ENCODE peak calls at places on chromosomes 4 and X, in seven cellular contexts. Y, X, N, B, P, C and T are unnamed samples.

GRCh38 chrX:119981286-119982070 is 37.9 kb upstream of the NKAP start:
- DNase-seq in Y (no peak), X (peak; percentile 48), N (no peak), B (peak; percentile 31), P (no peak), C (peak; percentile 9), T (peak; percentile 40)

GRCh38 chr4:54090404-54090803 is 9.6 kb upstream of the GSX2 start:
- DNase-seq in Y (no peak), X (no peak), N (no peak), B (no peak), P (no peak), C (no peak), T (no peak)

GRCh38 chr4:183098080-183098722 is 856 bp upstream of the WWC2 start:
- DNase-seq in Y (peak; percentile 76), X (peak; percentile 43), N (peak; percentile 59), B (no peak), P (peak; percentile 81), C (peak; percentile 29), T (peak; percentile 61)

GRCh38 chrX:31590581-31591113 is 518.8 kb upstream of the FTHL17 start:
- DNase-seq in Y (no peak), X (peak; percentile 52), N (no peak), B (peak; percentile 60), P (no peak), C (peak; percentile 48), T (peak; percentile 66)

GRCh38 chr4:163137581-163137980 is 29.1 kb downstream of the NAF1 start:
- DNase-seq in Y (no peak), X (no peak), N (no peak), B (no peak), P (no peak), C (no peak), T (no peak)

GRCh38 chr4:23332266-23332665 is 557.6 kb downstream of the PPARGC1A start:
- DNase-seq in Y (no peak), X (no peak), N (no peak), B (no peak), P (no peak), C (no peak), T (no peak)

GRCh38 chr4:107183155-107183774 is 147.2 kb upstream of the DKK2 start:
- DNase-seq in Y (no peak), X (peak; percentile 73), N (peak; percentile 6), B (peak; percentile 66), P (no peak), C (peak; percentile 40), T (peak; percentile 76)

GRCh38 chr4:6627832-6628231 is 12.7 kb upstream of the MRFAP1 start:
- DNase-seq in Y (no peak), X (no peak), N (no peak), B (no peak), P (no peak), C (no peak), T (no peak)

GRCh38 chr4:44638091-44638490 is 13.3 kb downstream of the YIPF7 start:
- DNase-seq in Y (no peak), X (peak; percentile 7), N (no peak), B (no peak), P (no peak), C (no peak), T (no peak)

GRCh38 chrX:10512258-10512657 is 108.1 kb downstream of the MID1 start:
- DNase-seq in Y (no peak), X (peak; percentile 53), N (no peak), B (no peak), P (no peak), C (peak; percentile 38), T (peak; percentile 36)

GRCh38 chr4:105145913-105146285 is 777 bp upstream of the TET2 start:
- DNase-seq in Y (no peak), X (no peak), N (no peak), B (no peak), P (peak; percentile 66), C (no peak), T (no peak)

GRCh38 chrX:13142891-13143290 is 98.5 kb upstream of the FAM9C start:
- DNase-seq in Y (no peak), X (no peak), N (no peak), B (no peak), P (no peak), C (no peak), T (no peak)

GRCh38 chr4:24693636-24694035 is 101.7 kb upstream of the SOD3 start:
- DNase-seq in Y (no peak), X (no peak), N (no peak), B (no peak), P (no peak), C (no peak), T (peak; percentile 18)

GRCh38 chrX:29662759-29663503 is 552.4 kb upstream of the MAGEB2 start:
- DNase-seq in Y (no peak), X (peak; percentile 91), N (no peak), B (peak; percentile 93), P (no peak), C (peak; percentile 91), T (peak; percentile 87)

GRCh38 chr4:25128671-25129070 is 31.6 kb downstream of the SEPSECS start:
- DNase-seq in Y (no peak), X (peak; percentile 32), N (no peak), B (peak; percentile 30), P (no peak), C (no peak), T (no peak)

GRCh38 chrX:118208476-118208875 is 91.9 kb upstream of the KLHL13 start:
- DNase-seq in Y (no peak), X (no peak), N (no peak), B (no peak), P (no peak), C (no peak), T (no peak)

GRCh38 chrX:23373129-23373804 is 38.6 kb downstream of the PTCHD1 start:
- DNase-seq in Y (no peak), X (peak; percentile 86), N (peak; percentile 2), B (peak; percentile 89), P (no peak), C (peak; percentile 62), T (peak; percentile 61)

GRCh38 chr4:102627831-102628523 is 126.8 kb downstream of the NFKB1 start:
- DNase-seq in Y (no peak), X (peak; percentile 88), N (no peak), B (peak; percentile 98), P (no peak), C (peak; percentile 80), T (peak; percentile 34)

GRCh38 chrX:25206761-25207160 is 191.0 kb upstream of the ARX start:
- DNase-seq in Y (no peak), X (no peak), N (no peak), B (peak; percentile 74), P (no peak), C (no peak), T (no peak)

GRCh38 chr4:13484749-13485345 is 707 bp upstream of the RAB28 start:
- DNase-seq in Y (no peak), X (peak; percentile 45), N (no peak), B (peak; percentile 36), P (no peak), C (peak; percentile 31), T (peak; percentile 62)

GRCh38 chrX:153549231-153549630 is 31.8 kb downstream of the ATP2B3 start:
- DNase-seq in Y (no peak), X (no peak), N (no peak), B (no peak), P (no peak), C (no peak), T (no peak)

GRCh38 chr4:123343400-123344060 is 53.1 kb upstream of the SPRY1 start:
- DNase-seq in Y (no peak), X (no peak), N (no peak), B (no peak), P (no peak), C (peak; percentile 13), T (peak; percentile 77)

GRCh38 chr4:176259330-176260090 is 9.5 kb downstream of the ASB5 start:
- DNase-seq in Y (no peak), X (peak; percentile 75), N (no peak), B (peak; percentile 52), P (no peak), C (peak; percentile 49), T (peak; percentile 51)

GRCh38 chrX:15497865-15498264 is 2.7 kb upstream of the BMX start:
- DNase-seq in Y (no peak), X (peak; percentile 42), N (peak; percentile 51), B (peak; percentile 33), P (no peak), C (peak; percentile 29), T (peak; percentile 76)

GRCh38 chr4:31458813-31459212 is 738.6 kb downstream of the PCDH7 start:
- DNase-seq in Y (no peak), X (peak; percentile 86), N (peak; percentile 49), B (no peak), P (no peak), C (peak; percentile 14), T (peak; percentile 51)

DNA sequence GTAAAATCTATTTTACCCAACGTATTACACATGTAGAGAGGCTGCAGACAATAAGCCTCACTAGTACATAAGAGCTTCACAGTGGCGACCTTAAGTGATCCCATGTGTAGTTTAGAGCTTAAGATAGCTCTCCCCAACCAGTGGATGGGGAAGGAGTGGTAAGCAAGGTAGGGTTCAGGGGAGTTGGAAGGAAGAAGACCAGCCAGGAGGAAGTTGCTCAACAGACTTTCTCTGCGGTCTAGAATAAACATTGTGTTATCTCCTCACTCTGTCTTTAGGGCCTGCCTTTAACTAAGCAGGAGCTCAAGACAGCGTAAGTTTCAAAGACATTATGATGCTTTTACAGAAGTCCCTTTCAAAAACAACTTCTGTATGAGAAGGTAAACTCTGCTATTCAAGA is 16.8 kb downstream of the MEPE start:
- DNase-seq in Y (no peak), X (peak; percentile 10), N (no peak), B (no peak), P (no peak), C (peak; percentile 15), T (peak; percentile 41)
- H3K4me3 ChIP-seq in Y (no peak overlapping the region), X (no peak overlapping the region), N (no peak overlapping the region), B (no peak overlapping the region), P (no peak overlapping the region), C (no peak overlapping the region), T (no peak overlapping the region)

DNA sequence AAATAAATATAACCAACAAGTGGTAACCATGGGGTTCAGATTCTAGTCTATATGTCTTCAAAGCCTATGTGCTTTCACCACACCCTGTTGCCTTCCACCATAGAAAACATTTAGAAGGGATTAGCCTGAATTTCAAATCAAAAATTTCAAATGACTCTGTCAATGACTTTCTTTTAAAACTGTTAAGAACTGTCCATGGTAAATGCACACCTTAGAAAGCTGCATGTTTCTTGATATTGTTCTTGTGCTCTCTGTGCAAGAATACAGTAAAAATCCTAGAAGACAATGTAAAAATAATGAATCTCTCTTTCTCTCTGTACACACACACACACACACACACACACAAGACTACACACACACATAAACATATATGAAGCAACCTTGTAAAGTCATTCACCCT is 74.6 kb upstream of the EXOC1L start:
- DNase-seq in Y (no peak), X (no peak), N (no peak), B (no peak), P (no peak), C (no peak), T (no peak)
- TF ChIP-seq CTCF in Y (no peak), X (no peak), N (no peak), B (no peak), P (no peak), C (no peak), T (no peak)

GRCh38 chr4:41613362-41613761 is 75.4 kb downstream of the LIMCH1 start:
- DNase-seq in Y (no peak), X (no peak), N (no peak), B (no peak), P (no peak), C (no peak), T (no peak)
- H3K4me3 ChIP-seq in Y (peak overlapping the region; percentile 34), X (no peak overlapping the region), N (no peak overlapping the region), B (no peak overlapping the region), P (peak overlapping the region; percentile 23), C (peak overlapping the region; percentile 6), T (no peak overlapping the region)

DNA sequence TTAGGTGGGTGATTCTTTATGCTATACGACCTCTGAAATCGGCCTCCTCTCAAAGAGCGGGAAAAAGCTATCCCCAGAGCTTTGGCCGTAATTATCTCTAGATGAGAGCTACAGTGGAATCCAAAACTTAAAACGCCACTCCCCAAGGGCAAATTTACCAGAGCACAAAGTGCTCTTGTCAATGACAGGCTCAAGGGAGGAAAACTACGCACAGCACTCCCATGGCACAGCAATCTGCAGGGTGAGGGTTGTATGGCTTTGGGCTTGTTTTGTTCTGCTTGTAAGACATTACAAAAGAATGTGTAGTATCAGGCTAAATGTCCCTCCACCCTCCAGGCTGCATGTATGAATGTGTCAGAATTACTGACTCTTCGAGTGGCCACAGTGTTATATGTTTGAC is 44.0 kb downstream of the ARHGEF6 start:
- DNase-seq in Y (no peak), X (no peak), N (no peak), B (no peak), P (no peak), C (no peak), T (no peak)
- TF ChIP-seq CTCF in Y (no peak), X (no peak), N (no peak), B (no peak), P (no peak), C (no peak), T (no peak)